ENCODE peak calls at places on chromosomes 12 and 14, in seven cellular contexts. B is cortex of kidney; I is heart left ventricle; V is T-helper 9 cell; K is activated CD4-positive, alpha-beta T cell treated with anti-CD3 and anti-CD28 coated beads for 48 hours; J is NCI-H460; N is caudate nucleus. A is an unnamed sample.

GRCh38 chr12:119235352-119235751 is 56.6 kb downstream of the HSPB8 start:
- DNase-seq in B (no peak), I (no peak), V (no peak), K (no peak), J (no peak), N (no peak), A (no peak)

GRCh38 chr14:100568998-100569733 is 18.1 kb downstream of the BEGAIN start:
- DNase-seq in B (no peak), I (no peak), V (no peak), K (no peak), J (no peak), N (no peak), A (no peak)

GRCh38 chr14:24192933-24193332 is 2.3 kb downstream of the TM9SF1 start:
- DNase-seq in B (no peak), I (no peak), V (no peak), K (no peak), J (no peak), N (no peak), A (no peak)

GRCh38 chr12:51922762-51923505 is 15.6 kb downstream of the ACVRL1 start:
- DNase-seq in B (no peak), I (peak; percentile 70), V (no peak), K (no peak), J (no peak), N (no peak), A (no peak)

GRCh38 chr12:27555316-27555715 is 31.3 kb downstream of the PPFIBP1 start:
- DNase-seq in B (no peak), I (no peak), V (no peak), K (no peak), J (no peak), N (no peak), A (no peak)

GRCh38 chr12:25692115-25693035 is 139.3 kb upstream of the LMNTD1 start:
- DNase-seq in B (no peak), I (no peak), V (no peak), K (no peak), J (no peak), N (no peak), A (no peak)

GRCh38 chr12:131642771-131643170 is 68.1 kb upstream of the SFSWAP start:
- DNase-seq in B (no peak), I (no peak), V (no peak), K (no peak), J (no peak), N (no peak), A (no peak)

GRCh38 chr12:94779520-94779919 is 129.2 kb upstream of the TMCC3 start:
- DNase-seq in B (no peak), I (no peak), V (no peak), K (no peak), J (no peak), N (no peak), A (no peak)

GRCh38 chr12:132593938-132594358 is 16.4 kb downstream of the LRCOL1 start:
- DNase-seq in B (no peak), I (peak; percentile 94), V (no peak), K (peak; percentile 61), J (peak; percentile 97), N (peak; percentile 84), A (no peak)

GRCh38 chr12:1747609-1748008 is 56.7 kb downstream of the ADIPOR2 start:
- DNase-seq in B (no peak), I (no peak), V (no peak), K (no peak), J (no peak), N (no peak), A (no peak)

GRCh38 chr12:50242751-50243191 is 40.5 kb downstream of the LIMA1 start:
- DNase-seq in B (no peak), I (no peak), V (no peak), K (no peak), J (no peak), N (no peak), A (no peak)

GRCh38 chr12:132213359-132214160 is 69.3 kb downstream of the NOC4L start:
- DNase-seq in B (no peak), I (no peak), V (no peak), K (no peak), J (no peak), N (no peak), A (no peak)

GRCh38 chr14:83133986-83134664 is 1600.5 kb upstream of the SEL1L start:
- DNase-seq in B (no peak), I (no peak), V (no peak), K (no peak), J (no peak), N (no peak), A (no peak)

A was measured in vagina.